ENCODE peak calls at places on chromosomes 12 and 14, in five cellular contexts. T is H7; I is AG09309; Q is NCI-H2029 treated with DMSO at 0.1 percent for 48 hours; Z is stimulated activated CD4-positive, alpha-beta T cell treated with anti-CD3 and anti-CD28 coated beads, Interleukin-15, amount 100 ng/mL, for 1 hour. H is an unnamed sample.

GRCh38 chr12:110733089-110733715 is 9.5 kb downstream of the PPP1CC start:
- DNase-seq in T (no peak), I (no peak), Q (no peak), Z (no peak), H (no peak)

GRCh38 chr14:55388160-55388559 is 23.5 kb downstream of the ATG14 start:
- DNase-seq in I (peak), T (no peak), Q (no peak), Z (no peak), H (no peak)

GRCh38 chr12:114508529-114509129 is 102.7 kb upstream of the TBX5 start:
- DNase-seq in Z (peak), T (peak), I (peak), Q (peak), H (peak)

GRCh38 chr14:92603309-92604257 is 90.0 kb downstream of the RIN3 start:
- DNase-seq in I (peak), Q (peak), Z (peak), T (peak), H (peak)

GRCh38 chr12:88658009-88658408 is 77.7 kb upstream of the KITLG start:
- DNase-seq in T (no peak), I (no peak), Z (no peak), Q (no peak), H (no peak)

GRCh38 chr12:129941646-129942045 is 37.8 kb upstream of the TMEM132D start:
- DNase-seq in T (no peak), Q (no peak), I (no peak), Z (no peak), H (no peak)

GRCh38 chr14:78157855-78158436 is 12.2 kb upstream of the NRXN3 start:
- DNase-seq in T (peak), I (no peak), Q (no peak), Z (no peak), H (peak)

GRCh38 chr12:89235189-89235993 is 116.9 kb downstream of the DUSP6 start:
- DNase-seq in T (no peak), Z (no peak), Q (no peak), I (no peak), H (no peak)

GRCh38 chr12:106118278-106118820 is 20.4 kb downstream of the NUAK1 start:
- DNase-seq in I (no peak), T (no peak), Q (no peak), Z (no peak), H (no peak)

GRCh38 chr12:91307957-91308705 is 125.5 kb upstream of the DCN start:
- DNase-seq in I (no peak), Q (no peak), Z (no peak), T (no peak), H (no peak)

GRCh38 chr12:31008961-31009840 is 64.5 kb upstream of the DDX11 start:
- DNase-seq in Z (no peak), I (no peak), T (peak), Q (no peak), H (no peak)

GRCh38 chr12:99154264-99154982 is 493.1 kb upstream of the GARIN6 start:
- DNase-seq in T (no peak), Q (no peak), Z (no peak), I (no peak), H (no peak)

GRCh38 chr12:124479680-124480468 is 87.5 kb downstream of the NCOR2 start:
- DNase-seq in I (no peak), Z (no peak), Q (no peak), T (peak), H (no peak)

GRCh38 chr12:80205960-80206359 is 106.6 kb downstream of the OTOGL start:
- DNase-seq in Z (no peak), Q (no peak), I (no peak), T (no peak), H (no peak)

GRCh38 chr12:27970981-27971489 is 1.5 kb downstream of the PTHLH start:
- DNase-seq in I (no peak), Z (no peak), Q (no peak), T (peak), H (no peak)

GRCh38 chr14:104101086-104101621 is 15.7 kb downstream of the ASPG start:
- DNase-seq in Q (no peak), T (no peak), I (no peak), Z (no peak), H (no peak)